ENCODE peak calls at places on chromosomes 5 and 9, in five cellular contexts. I is heart left ventricle, R is esophagus squamous epithelium, F is right lobe of liver, M is nephron progenitor cell. E is an unnamed sample.
A peak's percentile ranks its signal among the peaks of the same experiment; 100 is the strongest.

GRCh38 chr5:108654042-108654441 is 93.7 kb upstream of the FER start:
- DNase-seq in M (no peak), F (no peak), I (no peak), R (no peak), E (no peak)

GRCh38 chr9:117091529-117091928 is 323.3 kb downstream of the ASTN2 start:
- DNase-seq in M (no peak), F (no peak), I (no peak), R (no peak), E (no peak)

GRCh38 chr9:84897362-84898094 is 228.0 kb downstream of the NTRK2 start:
- DNase-seq in F (no peak), M (no peak), R (no peak), I (no peak), E (no peak)

GRCh38 chr9:85339337-85339736 is 402.4 kb downstream of the AGTPBP1 start:
- DNase-seq in I (no peak), F (no peak), M (no peak), R (no peak), E (no peak)

GRCh38 chr5:85428426-85428934 is 1043.8 kb upstream of the EDIL3 start:
- DNase-seq in M (no peak), F (no peak), R (no peak), I (no peak), E (no peak)

GRCh38 chr9:126123927-126124326 is 202.7 kb upstream of the MVB12B start:
- DNase-seq in R (no peak), F (no peak), I (no peak), M (no peak), E (no peak)

GRCh38 chr5:173881811-173882575 is 6.2 kb upstream of the CPEB4 start:
- DNase-seq in I (no peak), F (no peak), R (no peak), M (no peak), E (no peak)

GRCh38 chr5:37875051-37875787 is 35.4 kb upstream of the GDNF start:
- DNase-seq in I (no peak), M (no peak), R (no peak), F (no peak), E (no peak)

GRCh38 chr9:107472581-107473335 is 16.8 kb downstream of the KLF4 start:
- DNase-seq in I (no peak), M (no peak), R (no peak), F (no peak), E (no peak)

GRCh38 chr9:94927762-94928158 is 201.3 kb downstream of the AOPEP start:
- DNase-seq in R (no peak), F (no peak), I (no peak), M (no peak), E (no peak)

GRCh38 chr9:124392855-124393460 is 22.3 kb downstream of the PSMB7 start:
- DNase-seq in I (no peak), F (no peak), M (no peak), R (no peak), E (no peak)

GRCh38 chr5:136799806-136800372 is 434.5 kb upstream of the TRPC7 start:
- DNase-seq in R (no peak), I (no peak), M (no peak), F (no peak), E (no peak)

GRCh38 chr9:15222313-15222712 is 84.7 kb downstream of the TTC39B start:
- DNase-seq in F (no peak), M (no peak), I (no peak), R (no peak), E (no peak)

GRCh38 chr5:17305964-17306725 is 88.7 kb downstream of the BASP1 start:
- DNase-seq in F (no peak), M (no peak), R (no peak), I (no peak), E (peak; percentile 65)

GRCh38 chr5:9168791-9169611 is 376.9 kb downstream of the SEMA5A start:
- DNase-seq in R (no peak), M (no peak), F (no peak), I (no peak), E (no peak)

GRCh38 chr5:125679522-125679921 is 743.7 kb upstream of the GRAMD2B start:
- DNase-seq in M (no peak), F (no peak), I (no peak), R (no peak), E (no peak)

GRCh38 chr9:89247431-89248370 is 63.3 kb upstream of the CKS2 start:
- DNase-seq in I (no peak), R (no peak), M (no peak), F (no peak), E (no peak)

GRCh38 chr5:144189800-144190429 is 19.2 kb downstream of the KCTD16 start:
- DNase-seq in F (peak; percentile 36), R (no peak), M (no peak), I (no peak), E (no peak)

GRCh38 chr9:10612649-10613398 is at the start of gene PTPRD:
- DNase-seq in R (no peak), M (peak; percentile 73), I (no peak), F (peak; percentile 26), E (peak; percentile 54)

GRCh38 chr5:146906803-146907202 is 28.2 kb upstream of the PPP2R2B start:
- DNase-seq in M (peak; percentile 17), I (no peak), R (no peak), F (no peak), E (no peak)

GRCh38 chr9:112757300-112757883 is 6.8 kb downstream of the SNX30 start:
- DNase-seq in M (no peak), R (no peak), F (no peak), I (no peak), E (no peak)

GRCh38 chr5:162209005-162209605 is 141.5 kb downstream of the GABRG2 start:
- DNase-seq in I (peak; percentile 7), F (no peak), M (peak; percentile 61), R (no peak), E (no peak)

GRCh38 chr9:26234865-26235264 is 556.6 kb upstream of the TUSC1 start:
- DNase-seq in M (no peak), F (no peak), R (no peak), I (no peak), E (no peak)

GRCh38 chr5:172417983-172418630 is 36.2 kb downstream of the SH3PXD2B start:
- DNase-seq in I (peak; percentile 92), R (peak; percentile 53), F (peak; percentile 85), M (no peak), E (peak; percentile 89)

GRCh38 chr5:139664727-139665351 is 16.7 kb downstream of the CXXC5 start:
- DNase-seq in R (no peak), M (no peak), F (no peak), I (no peak), E (peak; percentile 79)

GRCh38 chr9:136267261-136268111 is 21.9 kb upstream of the QSOX2 start:
- DNase-seq in R (peak; percentile 26), M (peak; percentile 85), I (peak; percentile 71), F (peak; percentile 88), E (peak; percentile 83)

GRCh38 chr9:86732514-86732913 is 214.8 kb downstream of the GAS1 start:
- DNase-seq in M (no peak), R (no peak), F (no peak), I (no peak), E (no peak)

GRCh38 chr5:133947431-133947841 is 21.0 kb downstream of the C5orf15 start:
- DNase-seq in I (no peak), R (no peak), M (no peak), F (peak; percentile 35), E (no peak)

GRCh38 chr5:15353086-15353645 is 146.8 kb upstream of the FBXL7 start:
- DNase-seq in M (no peak), I (no peak), F (no peak), R (no peak), E (no peak)

GRCh38 chr5:137348759-137349158 is 150.4 kb downstream of the SPOCK1 start:
- DNase-seq in I (no peak), M (no peak), F (no peak), R (no peak), E (no peak)

GRCh38 chr5:109877670-109878045 is 187.9 kb downstream of the MAN2A1 start:
- DNase-seq in F (no peak), R (no peak), I (no peak), M (no peak), E (no peak)

DNA sequence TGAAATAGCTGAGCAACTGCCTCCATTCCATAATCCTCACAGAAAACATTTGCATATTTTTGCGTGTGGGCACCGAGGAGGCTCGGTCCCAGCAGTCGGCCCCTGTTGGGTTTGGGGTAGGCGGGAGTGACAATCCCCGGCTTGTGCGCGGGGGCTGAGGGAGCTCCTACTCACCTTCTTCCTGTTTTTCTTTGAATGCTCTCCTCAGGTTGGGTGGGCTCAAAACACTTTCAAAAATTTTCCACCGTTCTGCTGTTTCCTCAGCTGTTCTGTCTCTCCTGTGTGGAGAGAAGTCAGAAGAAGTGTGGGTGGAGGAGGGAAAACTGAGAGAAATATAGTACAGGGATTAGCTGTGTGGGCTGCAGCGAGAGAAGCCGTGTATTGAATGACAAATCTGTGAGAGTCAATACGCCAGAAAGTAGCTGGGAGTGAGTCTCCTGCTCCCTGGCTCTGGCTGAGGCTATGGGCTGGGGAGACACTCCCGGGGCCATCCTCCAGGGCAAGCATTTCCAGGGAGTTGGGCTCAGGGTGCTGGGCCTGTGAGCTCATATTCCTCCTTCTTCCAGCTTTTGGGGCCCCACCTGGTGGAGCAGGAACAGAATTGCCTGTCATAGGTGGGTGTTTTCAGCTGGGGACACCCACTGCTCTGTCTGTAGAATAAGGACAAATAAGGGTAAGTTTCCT is 84.7 kb downstream of the CMYA5 start:
- DNase-seq in R (no peak), F (peak; percentile 50), I (peak; percentile 30), M (peak; percentile 26), E (no peak)
- TF ChIP-seq CTCF in R (no peak), F (peak; percentile 60), I (no peak), M (peak; percentile 26), E (no peak)

GRCh38 chr5:44740655-44741054 is 68.1 kb upstream of the MRPS30 start:
- DNase-seq in M (no peak), R (no peak), F (no peak), I (no peak), E (no peak)
- TF ChIP-seq CTCF in M (no peak), R (no peak), F (no peak), I (no peak), E (no peak)

DNA sequence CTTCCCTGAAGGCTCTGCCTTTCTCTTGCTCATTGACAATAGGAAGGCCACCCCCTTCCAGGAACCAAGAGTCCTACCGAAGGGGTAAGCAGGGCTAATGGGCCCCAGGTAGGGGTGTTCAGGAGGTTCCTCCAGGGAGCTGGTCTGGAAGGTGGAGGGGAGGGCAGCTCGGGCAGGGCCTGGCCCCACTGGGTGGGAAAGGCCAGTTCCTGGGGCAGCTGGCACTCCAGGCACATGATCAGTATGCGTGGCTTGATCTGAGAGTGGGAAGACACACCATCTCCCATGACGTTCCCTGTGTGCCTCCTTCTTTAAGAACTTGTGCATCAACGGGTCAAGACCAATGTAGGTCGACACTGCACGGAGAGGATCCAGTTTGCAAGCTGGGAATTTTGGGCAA is 149.8 kb downstream of the PHF2 start:
- DNase-seq in I (no peak), F (no peak), M (no peak), R (no peak), E (no peak)
- TF ChIP-seq CTCF in I (no peak), F (no peak), M (no peak), R (no peak), E (no peak)

GRCh38 chr5:169777112-169777511 is 140.0 kb downstream of the DOCK2 start:
- DNase-seq in M (peak; percentile 23), I (no peak), R (no peak), F (no peak), E (no peak)

GRCh38 chr5:169786219-169786618 is 149.1 kb downstream of the DOCK2 start:
- DNase-seq in I (no peak), M (no peak), F (no peak), R (no peak), E (no peak)

GRCh38 chr5:169778622-169779596 is 141.8 kb downstream of the DOCK2 start:
- DNase-seq in R (no peak), F (no peak), M (peak; percentile 9), I (no peak), E (no peak)

GRCh38 chr5:169785731-169786130 is 148.7 kb downstream of the DOCK2 start:
- DNase-seq in M (no peak), R (no peak), I (no peak), F (no peak), E (no peak)

GRCh38 chr5:169781452-169782345 is 144.6 kb downstream of the DOCK2 start:
- DNase-seq in F (no peak), I (no peak), R (no peak), M (no peak), E (no peak)
- TF ChIP-seq CTCF in F (no peak), I (no peak), R (no peak), M (no peak), E (no peak)